ENCODE peak calls at places on chromosomes 5 and 9, in ten cellular contexts. V, X, M, L, B, R, U, Z, F and T are unnamed samples.

GRCh38 chr9:65400886-65401285 is 115.9 kb upstream of the FOXD4L5 start:
- DNase-seq in X (no peak), V (no peak), R (no peak), F (no peak), M (no peak), L (no peak), Z (no peak), U (no peak), B (no peak), T (no peak)

GRCh38 chr9:105154723-105155191 is 89.7 kb upstream of the SLC44A1 start:
- DNase-seq in U (peak; percentile 45), L (no peak), F (no peak), M (no peak), R (peak; percentile 71), X (no peak), Z (no peak), B (no peak), V (no peak), T (peak; percentile 56)

GRCh38 chr9:76634356-76635054 is 129.7 kb upstream of the PCA3 start:
- DNase-seq in L (no peak), V (no peak), Z (no peak), F (no peak), U (peak; percentile 64), B (no peak), R (peak; percentile 79), M (no peak), X (no peak), T (peak; percentile 78)

GRCh38 chr5:3601060-3601710 is 5.6 kb downstream of the IRX1 start:
- DNase-seq in X (no peak), V (no peak), R (no peak), L (no peak), Z (no peak), F (no peak), B (no peak), U (no peak), M (no peak), T (no peak)

GRCh38 chr5:127176769-127177168 is 103.5 kb upstream of the C5orf63 start:
- DNase-seq in V (no peak), U (no peak), Z (no peak), M (no peak), B (no peak), L (no peak), R (no peak), F (no peak), X (no peak), T (no peak)

GRCh38 chr9:82031538-82032280 is 43.1 kb downstream of the SPATA31D1 start:
- DNase-seq in F (peak; percentile 27), R (peak; percentile 73), X (no peak), B (no peak), V (no peak), Z (no peak), L (peak; percentile 8), M (no peak), U (peak; percentile 56), T (no peak)

GRCh38 chr5:107820339-107820880 is 149.7 kb upstream of the EFNA5 start:
- DNase-seq in L (no peak), U (no peak), X (no peak), V (no peak), B (no peak), Z (no peak), F (no peak), R (no peak), M (no peak), T (no peak)

GRCh38 chr5:79020861-79021561 is 35.9 kb upstream of the ARSB start:
- DNase-seq in B (peak; percentile 31), F (peak; percentile 70), U (peak; percentile 78), X (peak; percentile 59), L (peak; percentile 27), V (peak; percentile 66), Z (peak; percentile 12), R (peak; percentile 76), M (no peak), T (peak; percentile 47)

GRCh38 chr9:133403766-133404439 is 13.9 kb downstream of the REXO4 start:
- DNase-seq in U (peak; percentile 51), M (no peak), L (no peak), V (no peak), B (peak; percentile 64), R (no peak), X (no peak), Z (peak; percentile 64), F (no peak), T (no peak)

GRCh38 chr9:134855231-134855899 is 25.2 kb upstream of the FCN2 start:
- DNase-seq in X (no peak), Z (no peak), F (no peak), R (no peak), V (peak; percentile 47), B (no peak), U (no peak), L (no peak), M (no peak), T (no peak)

GRCh38 chr5:91499943-91500531 is 116.9 kb upstream of the ARRDC3 start:
- DNase-seq in Z (no peak), L (peak; percentile 17), V (no peak), M (no peak), X (no peak), U (peak; percentile 55), B (no peak), R (peak; percentile 76), F (no peak), T (peak; percentile 46)

GRCh38 chr5:67012241-67012640 is 184.4 kb downstream of the CD180 start:
- DNase-seq in Z (no peak), X (no peak), R (no peak), F (no peak), V (no peak), B (peak; percentile 12), L (no peak), M (no peak), U (no peak), T (peak; percentile 36)

GRCh38 chr5:154830219-154830595 is 20.2 kb downstream of the FAXDC2 start:
- DNase-seq in Z (no peak), L (no peak), R (no peak), V (no peak), B (no peak), X (no peak), M (no peak), F (no peak), U (no peak), T (no peak)

GRCh38 chr9:107740088-107740980 is 250.8 kb upstream of the KLF4 start:
- DNase-seq in X (no peak), V (peak; percentile 73), L (no peak), Z (no peak), M (no peak), U (no peak), F (peak; percentile 90), R (peak; percentile 76), B (no peak), T (no peak)

GRCh38 chr9:82882133-82882532 is 180.8 kb downstream of the RASEF start:
- DNase-seq in Z (no peak), U (no peak), B (no peak), M (no peak), V (no peak), F (no peak), R (no peak), X (no peak), L (no peak), T (no peak)

GRCh38 chr5:150774145-150774544 is 4.4 kb upstream of the SMIM3 start:
- DNase-seq in Z (no peak), U (peak; percentile 50), R (peak; percentile 89), M (no peak), X (no peak), B (no peak), F (no peak), V (no peak), L (peak; percentile 44), T (peak; percentile 86)

GRCh38 chr5:137833463-137833862 is 34.2 kb upstream of the MYOT start:
- DNase-seq in Z (no peak), U (no peak), X (peak; percentile 31), M (no peak), B (no peak), F (no peak), R (peak; percentile 56), V (no peak), L (no peak), T (peak; percentile 70)

GRCh38 chr5:28927559-28928326 is 1889.4 kb upstream of the CDH9 start:
- DNase-seq in U (no peak), X (no peak), M (no peak), B (no peak), L (no peak), F (no peak), Z (no peak), R (no peak), V (no peak), T (no peak)

GRCh38 chr5:136065588-136065987 is 36.8 kb downstream of the TGFBI start:
- DNase-seq in B (no peak), M (no peak), Z (no peak), U (no peak), V (no peak), F (no peak), R (no peak), L (no peak), X (no peak), T (no peak)

GRCh38 chr9:125277411-125277810 is 15.8 kb downstream of the GAPVD1 start:
- DNase-seq in X (no peak), R (no peak), F (no peak), M (no peak), U (no peak), V (no peak), L (no peak), B (no peak), Z (no peak), T (no peak)

GRCh38 chr9:18676501-18676900 is 202.5 kb downstream of the ADAMTSL1 start:
- DNase-seq in V (no peak), F (no peak), B (no peak), L (no peak), Z (no peak), X (no peak), U (no peak), M (no peak), R (peak; percentile 55), T (no peak)

GRCh38 chr9:90778746-90779145 is 22.9 kb upstream of the SYK start:
- DNase-seq in R (no peak), M (no peak), V (no peak), B (no peak), F (peak; percentile 32), Z (no peak), L (no peak), X (no peak), U (no peak), T (no peak)